ENCODE peak calls at places on chromosomes 11 and 22, in eight cellular contexts. Z is transverse colon; I is BE2C; C is CD8-positive, alpha-beta T cell; V is HCT116; W is IMR-90; D is aorta; J is neuronal stem cell. T is an unnamed sample.
A peak's percentile ranks its signal among the peaks of the same experiment; 100 is the strongest.

GRCh38 chr11:8917157-8917820 is 6.3 kb downstream of the AKIP1 start:
- DNase-seq in Z (no peak), I (no peak), C (no peak), V (no peak), W (peak; percentile 93), D (peak; percentile 67), J (peak; percentile 57), T (peak; percentile 94)

GRCh38 chr11:33835143-33835878 is 56.6 kb downstream of the LMO2 start:
- DNase-seq in Z (no peak), I (no peak), C (no peak), V (peak; percentile 48), W (peak; percentile 76), D (no peak), J (no peak), T (peak; percentile 33)

GRCh38 chr11:68127791-68128681 is 6.8 kb upstream of the CHKA start:
- DNase-seq in Z (peak; percentile 50), I (no peak), C (no peak), V (peak; percentile 22), W (peak; percentile 40), D (peak; percentile 56), J (peak; percentile 78), T (peak; percentile 91)

GRCh38 chr11:10454902-10455631 is at the start of gene AMPD3:
- DNase-seq in Z (peak; percentile 21), I (no peak), C (no peak), V (peak; percentile 85), W (peak; percentile 99), D (no peak), J (no peak), T (no peak)

GRCh38 chr11:88327462-88328143 is 9.9 kb downstream of the CTSC start:
- DNase-seq in Z (no peak), I (no peak), C (no peak), V (no peak), W (no peak), D (no peak), J (no peak), T (no peak)

GRCh38 chr11:43943357-43943930 is 1.0 kb downstream of the C11orf96 start:
- DNase-seq in Z (no peak), I (peak; percentile 25), C (no peak), V (no peak), W (peak; percentile 17), D (peak; percentile 48), J (no peak), T (peak; percentile 54)

GRCh38 chr11:110318638-110319404 is 22.4 kb upstream of the RDX start:
- DNase-seq in Z (no peak), I (no peak), C (no peak), V (no peak), W (no peak), D (no peak), J (no peak), T (peak; percentile 71)

GRCh38 chr22:20973634-20974286 is 6.7 kb downstream of the AIFM3 start:
- DNase-seq in Z (no peak), I (no peak), C (no peak), V (no peak), W (no peak), D (no peak), J (no peak), T (no peak)

GRCh38 chr11:43576834-43577521 is 103.6 kb upstream of the HSD17B12 start:
- DNase-seq in Z (no peak), I (peak; percentile 45), C (no peak), V (peak; percentile 12), W (peak; percentile 49), D (peak; percentile 55), J (peak; percentile 79), T (peak; percentile 62)

GRCh38 chr11:107787733-107788132 is 70.9 kb downstream of the SLC35F2 start:
- DNase-seq in Z (no peak), I (no peak), C (no peak), V (no peak), W (no peak), D (no peak), J (no peak), T (no peak)

GRCh38 chr22:18078329-18079041 is 695 bp downstream of the PEX26 start:
- DNase-seq in Z (peak; percentile 60), I (peak; percentile 38), C (no peak), V (no peak), W (peak; percentile 19), D (peak; percentile 61), J (no peak), T (no peak)

GRCh38 chr22:17007852-17008731 is at the start of gene GAB4:
- DNase-seq in Z (no peak), I (no peak), C (no peak), V (no peak), W (no peak), D (no peak), J (no peak), T (no peak)

GRCh38 chr11:108693852-108694251 is 29.0 kb downstream of the DDX10 start:
- DNase-seq in Z (no peak), I (no peak), C (no peak), V (no peak), W (peak; percentile 63), D (no peak), J (no peak), T (no peak)

GRCh38 chr11:107741044-107741823 is 29.4 kb upstream of the SLN start:
- DNase-seq in Z (peak; percentile 13), I (peak; percentile 18), C (no peak), V (peak; percentile 22), W (peak; percentile 44), D (no peak), J (no peak), T (peak; percentile 53)

GRCh38 chr11:18650859-18651557 is 16.9 kb upstream of the SPTY2D1 start:
- DNase-seq in Z (peak; percentile 59), I (peak; percentile 23), C (no peak), V (peak; percentile 69), W (peak; percentile 69), D (peak; percentile 56), J (peak; percentile 21), T (no peak)

GRCh38 chr11:64240467-64241174 is at the start of gene FKBP2:
- DNase-seq in Z (peak; percentile 98), I (peak; percentile 94), C (peak; percentile 98), V (peak; percentile 91), W (peak; percentile 95), D (peak; percentile 98), J (peak; percentile 95), T (peak; percentile 99)
- H3K4me1 ChIP-seq in Z (peaks cover 33% of the 10 kb centered on the region), I (peaks cover 4% of the 10 kb centered on the region), C (peaks cover 29% of the 10 kb centered on the region), V (peaks cover 66% of the 10 kb centered on the region), W (peaks cover 15% of the 10 kb centered on the region), D (no peaks in the 10 kb centered on the region), J (peaks cover 16% of the 10 kb centered on the region), T (peaks cover 5% of the 10 kb centered on the region)

DNA sequence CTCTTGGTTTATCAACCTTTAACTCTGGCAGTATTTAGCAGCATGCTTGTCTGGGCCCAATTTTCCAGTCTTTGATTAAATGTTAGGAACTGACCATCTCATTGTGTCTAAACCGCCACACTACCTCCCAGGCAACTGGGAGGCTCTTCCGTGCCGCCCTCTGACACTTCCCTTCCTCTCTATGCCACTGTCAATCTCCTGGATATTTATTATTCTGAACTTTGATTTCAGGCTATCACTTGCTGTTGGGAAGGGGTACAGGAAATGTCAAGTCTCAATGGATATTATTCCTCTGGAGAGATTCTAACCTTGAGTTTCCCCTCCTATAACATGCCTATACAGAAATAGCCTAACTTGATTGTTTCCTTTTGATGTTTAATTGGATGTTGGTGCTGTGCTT is 222.9 kb upstream of the NARS2 start:
- DNase-seq in Z (no peak), I (no peak), C (no peak), V (no peak), W (no peak), D (no peak), J (no peak), T (no peak)
- H3K4me1 ChIP-seq in Z (peaks cover 15% of the 10 kb centered on the region), I (peaks cover 38% of the 10 kb centered on the region), C (no peaks in the 10 kb centered on the region), V (no peaks in the 10 kb centered on the region), W (peaks cover 48% of the 10 kb centered on the region), D (peaks cover 6% of the 10 kb centered on the region), J (peaks cover 26% of the 10 kb centered on the region), T (peaks cover 29% of the 10 kb centered on the region)

GRCh38 chr22:24443668-24444067 is 16.3 kb downstream of the ADORA2A start:
- DNase-seq in Z (no peak), I (no peak), C (no peak), V (no peak), W (no peak), D (no peak), J (no peak), T (no peak)

GRCh38 chr22:24445481-24446290 is 18.3 kb downstream of the ADORA2A start:
- DNase-seq in Z (no peak), I (peak; percentile 79), C (no peak), V (no peak), W (no peak), D (no peak), J (peak; percentile 46), T (no peak)

GRCh38 chr22:24444251-24444650 is 16.9 kb downstream of the ADORA2A start:
- DNase-seq in Z (no peak), I (no peak), C (no peak), V (no peak), W (no peak), D (no peak), J (no peak), T (no peak)

GRCh38 chr22:24446291-24446611 is 18.9 kb downstream of the ADORA2A start:
- DNase-seq in Z (no peak), I (no peak), C (no peak), V (no peak), W (no peak), D (no peak), J (no peak), T (no peak)

GRCh38 chr22:24444729-24445466 is 17.5 kb downstream of the ADORA2A start:
- DNase-seq in Z (no peak), I (peak; percentile 80), C (no peak), V (no peak), W (no peak), D (no peak), J (no peak), T (no peak)
- H3K4me1 ChIP-seq in Z (no peaks in the 10 kb centered on the region), I (peaks cover 80% of the 10 kb centered on the region), C (peaks cover 22% of the 10 kb centered on the region), V (peaks cover 10% of the 10 kb centered on the region), W (peaks cover 6% of the 10 kb centered on the region), D (no peaks in the 10 kb centered on the region), J (peaks cover 21% of the 10 kb centered on the region), T (peaks cover 17% of the 10 kb centered on the region)

DNA sequence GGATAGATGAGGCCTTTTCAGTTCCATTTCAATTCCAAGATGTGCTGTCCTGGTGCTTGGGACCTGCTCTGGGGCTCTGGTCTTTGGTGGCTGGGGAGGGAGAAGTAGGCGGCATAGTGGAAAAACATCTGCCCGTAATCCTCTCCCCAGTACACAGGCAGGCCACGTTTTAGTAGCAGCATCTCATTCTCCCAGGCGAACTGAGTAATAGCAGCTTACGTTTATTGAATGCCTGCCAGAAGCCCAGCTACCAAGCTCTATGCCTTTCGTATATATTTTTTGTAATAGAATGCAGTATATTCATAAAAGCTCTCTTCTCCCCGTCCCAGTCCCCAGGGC is 11.4 kb downstream of the ACO2 start:
- DNase-seq in Z (no peak), I (no peak), C (no peak), V (no peak), W (peak; percentile 92), D (no peak), J (no peak), T (no peak)
- H3K4me1 ChIP-seq in Z (peaks cover 16% of the 10 kb centered on the region), I (no peaks in the 10 kb centered on the region), C (no peaks in the 10 kb centered on the region), V (peaks cover 29% of the 10 kb centered on the region), W (peaks cover 37% of the 10 kb centered on the region), D (peaks cover 4% of the 10 kb centered on the region), J (peaks cover 24% of the 10 kb centered on the region), T (peaks cover 8% of the 10 kb centered on the region)

GRCh38 chr22:50529416-50530279 is at the start of gene TYMP:
- DNase-seq in Z (peak; percentile 90), I (no peak), C (peak; percentile 72), V (no peak), W (no peak), D (peak; percentile 90), J (no peak), T (no peak)
- H3K4me1 ChIP-seq in Z (peaks cover 12% of the 10 kb centered on the region), I (peaks cover 12% of the 10 kb centered on the region), C (peaks cover 35% of the 10 kb centered on the region), V (peaks cover 75% of the 10 kb centered on the region), W (peaks cover 20% of the 10 kb centered on the region), D (no peaks in the 10 kb centered on the region), J (peaks cover 14% of the 10 kb centered on the region), T (peaks cover 20% of the 10 kb centered on the region)